ENCODE peak calls at places on chromosomes 6 and 20, in ten cellular contexts. R is ascending aorta; U is activated CD4-positive, alpha-beta T cell treated with anti-CD3 and anti-CD28 coated beads, Interleukin-2, amount 10 ng/mL, durations not matched to agents 7 days and 5 days; V is epithelial cell of proximal tubule; I is astrocyte of the cerebellum; Y is WERI-Rb-1; N is fibroblast of lung; E is testis; P is stimulated activated CD4-positive, alpha-beta T cell treated with anti-CD3 and anti-CD28 coated beads, Interleukin-15, amount 100 ng/mL, for 1 hour; H is CD4-positive, alpha-beta T cell. D is an unnamed sample.

GRCh38 chr6:31359556-31359955 is 2.6 kb upstream of the HLA-B start:
- DNase-seq in E (no peak), H (no peak), Y (no peak), V (no peak), I (no peak), P (no peak), R (no peak), U (no peak), N (no peak), D (no peak)

GRCh38 chr20:50427740-50428462 is 82.3 kb upstream of the PTPN1 start:
- DNase-seq in E (peak; percentile 36), Y (no peak), I (no peak), P (no peak), R (peak; percentile 78), U (no peak), H (no peak), N (peak; percentile 65), V (no peak), D (no peak)

GRCh38 chr6:116267879-116268588 is 11.7 kb downstream of the TSPYL1 start:
- DNase-seq in N (no peak), H (no peak), V (no peak), U (no peak), R (no peak), I (no peak), P (no peak), E (no peak), Y (no peak), D (no peak)

GRCh38 chr6:125732398-125732797 is 17.0 kb upstream of the HEY2 start:
- DNase-seq in P (no peak), Y (no peak), I (no peak), E (no peak), V (no peak), N (no peak), R (no peak), U (no peak), H (no peak), D (no peak)

GRCh38 chr20:41645372-41645771 is 27.2 kb upstream of the CHD6 start:
- DNase-seq in H (no peak), I (no peak), P (no peak), Y (no peak), U (no peak), E (no peak), N (no peak), V (no peak), R (no peak), D (no peak)

GRCh38 chr6:72621243-72622093 is at the start of gene KCNQ5:
- DNase-seq in P (no peak), Y (peak; percentile 48), N (no peak), E (no peak), H (peak; percentile 7), I (no peak), R (no peak), V (no peak), U (no peak), D (peak; percentile 10)

GRCh38 chr6:119328866-119329806 is 20.4 kb downstream of the MAN1A1 start:
- DNase-seq in R (no peak), I (no peak), E (no peak), V (no peak), P (no peak), N (no peak), Y (no peak), H (no peak), U (no peak), D (no peak)

GRCh38 chr20:51660741-51661608 is 107.2 kb downstream of the ATP9A start:
- DNase-seq in H (no peak), V (no peak), P (no peak), U (no peak), N (peak; percentile 95), I (peak; percentile 68), R (no peak), E (no peak), Y (no peak), D (no peak)